ENCODE peak calls at places on chromosome 6, in four cellular contexts. J, A, U and P are unnamed samples.
A peak's percentile ranks its signal among the peaks of the same experiment; 100 is the strongest.

GRCh38 chr6:75422024-75422639 is 71.5 kb downstream of the FILIP1 start:
- DNase-seq in J (no peak), A (no peak), U (no peak), P (no peak)

GRCh38 chr6:42199106-42199981 is 4.6 kb upstream of the GUCA1B start:
- DNase-seq in J (no peak), A (no peak), U (peak; percentile 94), P (no peak)

GRCh38 chr6:88359530-88360202 is 193.5 kb upstream of the CNR1 start:
- DNase-seq in J (no peak), A (no peak), U (no peak), P (no peak)

GRCh38 chr6:16663896-16664295 is 97.4 kb downstream of the ATXN1 start:
- DNase-seq in J (no peak), A (no peak), U (no peak), P (no peak)

GRCh38 chr6:24831771-24832718 is 33.3 kb upstream of the ARMH2 start:
- DNase-seq in J (no peak), A (no peak), U (no peak), P (no peak)

GRCh38 chr6:116379764-116380163 is 9.0 kb downstream of the DSE start:
- DNase-seq in J (no peak), A (no peak), U (no peak), P (no peak)

GRCh38 chr6:18488526-18489270 is 101.5 kb downstream of the RNF144B start:
- DNase-seq in J (no peak), A (no peak), U (no peak), P (no peak)

GRCh38 chr6:157229733-157230132 is 93.6 kb downstream of the TMEM242 start:
- DNase-seq in J (no peak), A (no peak), U (no peak), P (no peak)

GRCh38 chr6:152338335-152339125 is 298.6 kb downstream of the SYNE1 start:
- DNase-seq in J (no peak), A (no peak), U (peak; percentile 42), P (peak; percentile 12)

GRCh38 chr6:43335469-43335868 is 26.8 kb upstream of the CRIP3 start:
- DNase-seq in J (no peak), A (no peak), U (no peak), P (no peak)

GRCh38 chr6:89938014-89938413 is 43.7 kb downstream of the GJA10 start:
- DNase-seq in J (no peak), A (no peak), U (no peak), P (no peak)

GRCh38 chr6:73041051-73041450 is 184.2 kb downstream of the KHDC1L start:
- DNase-seq in J (no peak), A (no peak), U (no peak), P (no peak)

GRCh38 chr6:73042892-73043291 is 182.4 kb downstream of the KHDC1L start:
- DNase-seq in J (no peak), A (no peak), U (no peak), P (no peak)

GRCh38 chr6:73045609-73046008 is 179.7 kb downstream of the KHDC1L start:
- DNase-seq in J (no peak), A (no peak), U (no peak), P (no peak)

GRCh38 chr6:73047801-73048200 is 177.5 kb downstream of the KHDC1L start:
- DNase-seq in J (no peak), A (no peak), U (no peak), P (no peak)

GRCh38 chr6:73043446-73043845 is 181.8 kb downstream of the KHDC1L start:
- DNase-seq in J (no peak), A (no peak), U (no peak), P (no peak)
- TF ChIP-seq SPI1 in J (no peak), A (no peak), U (no peak), P (no peak)

GRCh38 chr6:158787395-158787794 is 31.8 kb downstream of the EZR start:
- DNase-seq in J (no peak), A (no peak), U (no peak), P (no peak)
- TF ChIP-seq POLR2AphosphoS5 in J (no peak), A (no peak), U (no peak), P (no peak)

DNA sequence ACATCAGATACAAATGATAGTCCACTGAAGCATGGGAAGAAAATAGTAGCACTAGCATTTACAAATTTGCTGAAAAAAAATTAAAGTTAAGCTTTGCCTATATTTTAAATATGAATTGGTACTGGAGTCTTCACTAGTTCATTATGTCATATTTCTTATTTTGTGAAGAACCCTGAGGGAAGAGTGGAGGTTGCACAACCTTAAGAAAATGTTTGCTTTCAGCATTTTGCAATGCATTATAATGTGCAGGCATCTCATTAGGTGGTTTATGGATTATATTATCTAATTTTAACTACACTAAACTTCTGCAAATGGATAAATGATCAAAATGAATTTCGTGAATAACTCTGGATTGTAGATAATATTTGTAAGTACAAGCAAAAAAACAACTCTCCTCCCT is 390.8 kb upstream of the HS3ST5 start:
- DNase-seq in J (no peak), A (no peak), U (no peak), P (no peak)
- TF ChIP-seq SPI1 in J (no peak), A (no peak), U (no peak), P (no peak)

GRCh38 chr6:119174085-119174445 is 95.6 kb upstream of the FAM184A start:
- DNase-seq in J (no peak), A (no peak), U (no peak), P (no peak)

GRCh38 chr6:119174879-119175817 is 96.7 kb upstream of the FAM184A start:
- DNase-seq in J (no peak), A (no peak), U (no peak), P (no peak)

GRCh38 chr6:119171864-119172588 is 93.6 kb upstream of the FAM184A start:
- DNase-seq in J (no peak), A (no peak), U (no peak), P (no peak)

GRCh38 chr6:119172813-119173212 is 94.3 kb upstream of the FAM184A start:
- DNase-seq in J (no peak), A (no peak), U (no peak), P (no peak)

GRCh38 chr6:119173249-119174084 is 95.0 kb upstream of the FAM184A start:
- DNase-seq in J (no peak), A (no peak), U (no peak), P (no peak)
- TF ChIP-seq POLR2AphosphoS5 in J (no peak), A (no peak), U (no peak), P (no peak)